ENCODE peak calls at places on chromosomes 4 and X, in nine cellular contexts. B, W, X, C, V, S, E, H and D are unnamed samples.

GRCh38 chr4:1026115-1026514 is 14.7 kb downstream of the FGFRL1 start:
- DNase-seq in B (peak), W (peak), X (no peak), C (no peak), V (no peak), S (peak), E (no peak), H (no peak), D (peak)

GRCh38 chr4:52836653-52837052 is 25.5 kb upstream of the RASL11B start:
- DNase-seq in B (no peak), W (no peak), X (no peak), C (no peak), V (no peak), S (no peak), E (no peak), H (no peak), D (no peak)

GRCh38 chr4:75002381-75002780 is 69.5 kb downstream of the PARM1 start:
- DNase-seq in B (no peak), W (no peak), X (no peak), C (no peak), V (no peak), S (no peak), E (no peak), H (no peak), D (no peak)

GRCh38 chrX:17564689-17565409 is 172.4 kb upstream of the SCML1 start:
- DNase-seq in B (no peak), W (no peak), X (no peak), C (no peak), V (no peak), S (peak), E (peak), H (no peak), D (no peak)

GRCh38 chr4:127162741-127163140 is 470.0 kb upstream of the INTU start:
- DNase-seq in B (peak), W (no peak), X (no peak), C (no peak), V (no peak), S (no peak), E (no peak), H (no peak), D (no peak)

GRCh38 chrX:10325606-10326005 is 168.8 kb downstream of the CLCN4 start:
- DNase-seq in B (peak), W (no peak), X (no peak), C (no peak), V (no peak), S (no peak), E (no peak), H (no peak), D (no peak)

GRCh38 chr4:84952004-84952403 is 14.5 kb downstream of the WDFY3 start:
- DNase-seq in B (peak), W (no peak), X (peak), C (no peak), V (peak), S (peak), E (peak), H (no peak), D (no peak)

GRCh38 chr4:6201580-6202091 is 1.3 kb upstream of the JAKMIP1 start:
- DNase-seq in B (no peak), W (no peak), X (no peak), C (no peak), V (no peak), S (no peak), E (no peak), H (peak), D (no peak)

GRCh38 chr4:187183826-187184225 is 460.2 kb upstream of the FAT1 start:
- DNase-seq in B (no peak), W (no peak), X (no peak), C (no peak), V (no peak), S (no peak), E (no peak), H (no peak), D (no peak)

GRCh38 chr4:110344165-110344564 is 131.8 kb upstream of the ENPEP start:
- DNase-seq in B (no peak), W (no peak), X (peak), C (no peak), V (peak), S (no peak), E (no peak), H (no peak), D (no peak)

GRCh38 chr4:149555146-149555545 is 260.5 kb downstream of the IQCM start:
- DNase-seq in B (no peak), W (no peak), X (no peak), C (no peak), V (no peak), S (no peak), E (no peak), H (no peak), D (no peak)

GRCh38 chrX:49269010-49269767 is 404 bp upstream of the PPP1R3F start:
- DNase-seq in B (peak), W (peak), X (peak), C (peak), V (peak), S (peak), E (peak), H (peak), D (peak)
- TF ChIP-seq POLR2A in B (peak), W (no peak), X (no peak), C (peak), V (peak), S (peak), E (no peak), H (no peak), D (peak)

DNA sequence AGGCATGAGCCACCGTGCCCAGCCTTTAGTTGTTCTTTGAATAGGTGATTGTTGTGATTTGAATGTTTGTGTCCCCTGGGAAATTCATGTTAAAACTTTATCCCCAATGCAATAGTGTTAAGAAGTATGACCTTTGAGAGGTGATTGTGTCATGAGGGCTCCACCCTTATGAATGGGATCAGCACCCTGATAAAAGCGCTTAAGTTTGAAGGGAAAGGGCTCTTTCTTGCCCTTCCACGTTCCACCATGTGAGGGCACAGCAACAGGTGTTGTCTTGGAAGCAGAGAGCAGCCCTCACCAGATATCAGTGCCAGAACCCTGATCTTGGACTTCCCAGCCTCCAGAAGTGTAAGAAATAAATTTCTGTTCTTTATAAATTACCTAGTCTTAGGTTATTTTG is 33.7 kb upstream of the RP2 start:
- DNase-seq in B (no peak), W (no peak), X (no peak), C (no peak), V (no peak), S (no peak), E (no peak), H (no peak), D (no peak)
- TF ChIP-seq CTCF in B (peak), W (no peak), X (peak), C (no peak), V (peak), S (no peak), E (no peak), H (no peak), D (peak)

GRCh38 chrX:85003655-85004244 is at the start of gene APOOL:
- DNase-seq in B (peak), W (peak), X (peak), C (peak), V (peak), S (peak), E (peak), H (peak), D (peak)
- TF ChIP-seq POLR2A in B (no peak), W (no peak), X (no peak), C (no peak), V (peak), S (no peak), E (no peak), H (no peak), D (no peak)

GRCh38 chr4:123401466-123402175 is 5.0 kb downstream of the SPRY1 start:
- DNase-seq in B (no peak), W (no peak), X (no peak), C (no peak), V (no peak), S (no peak), E (no peak), H (no peak), D (no peak)

GRCh38 chr4:123403205-123403604 is 6.6 kb downstream of the SPRY1 start:
- DNase-seq in B (no peak), W (no peak), X (no peak), C (no peak), V (no peak), S (no peak), E (no peak), H (no peak), D (no peak)

GRCh38 chr4:123406862-123407261 is 10.3 kb downstream of the SPRY1 start:
- DNase-seq in B (no peak), W (no peak), X (no peak), C (no peak), V (no peak), S (no peak), E (no peak), H (no peak), D (no peak)

GRCh38 chr4:123408471-123409084 is 12.0 kb downstream of the SPRY1 start:
- DNase-seq in B (no peak), W (no peak), X (no peak), C (no peak), V (no peak), S (no peak), E (no peak), H (no peak), D (no peak)

DNA sequence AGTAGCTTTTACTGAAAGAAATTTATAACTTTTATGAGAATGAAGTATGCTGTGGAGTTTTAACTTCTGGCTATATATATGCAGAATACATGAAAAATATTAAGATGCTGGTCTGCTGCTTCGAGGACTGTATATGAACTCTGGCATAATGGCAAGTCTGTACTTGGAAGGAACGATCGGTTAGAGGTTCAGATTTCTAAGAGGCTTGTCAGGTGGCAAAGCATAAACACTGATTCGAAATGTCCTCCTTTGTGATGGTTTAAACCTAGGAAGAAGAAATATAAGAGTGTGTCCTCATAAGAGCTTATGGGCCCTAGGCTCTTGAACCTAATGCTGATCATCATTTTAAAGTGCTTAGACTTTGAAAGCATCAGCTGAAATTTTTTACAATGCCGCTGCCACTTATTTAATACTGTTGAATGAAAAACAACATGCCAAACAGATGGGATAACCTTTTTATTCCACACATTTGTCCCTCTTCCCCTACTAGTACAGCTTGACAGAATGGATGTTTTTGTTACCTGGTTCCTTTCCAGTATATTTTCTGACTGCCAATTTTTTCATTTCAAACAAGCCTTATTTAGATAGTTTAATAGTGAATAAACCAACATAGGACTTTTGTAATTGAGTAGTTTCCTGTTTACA is 8.7 kb downstream of the SPRY1 start:
- DNase-seq in B (no peak), W (no peak), X (no peak), C (no peak), V (no peak), S (no peak), E (no peak), H (no peak), D (no peak)
- TF ChIP-seq CTCF in B (no peak), W (no peak), X (no peak), C (no peak), V (no peak), S (no peak), E (no peak), H (no peak), D (no peak)

GRCh38 chrX:12919620-12920019 is 13.2 kb downstream of the TLR8 start:
- DNase-seq in B (no peak), W (no peak), X (no peak), C (no peak), V (no peak), S (no peak), E (no peak), H (no peak), D (no peak)

GRCh38 chrX:12921886-12922599 is 15.6 kb downstream of the TLR8 start:
- DNase-seq in B (no peak), W (no peak), X (no peak), C (no peak), V (no peak), S (no peak), E (no peak), H (no peak), D (no peak)

GRCh38 chrX:12917753-12918152 is 11.3 kb downstream of the TLR8 start:
- DNase-seq in B (no peak), W (no peak), X (no peak), C (no peak), V (no peak), S (no peak), E (no peak), H (no peak), D (no peak)

GRCh38 chrX:12920990-12921389 is 14.6 kb downstream of the TLR8 start:
- DNase-seq in B (no peak), W (no peak), X (no peak), C (no peak), V (no peak), S (no peak), E (no peak), H (no peak), D (no peak)

GRCh38 chrX:12919051-12919450 is 12.6 kb downstream of the TLR8 start:
- DNase-seq in B (no peak), W (no peak), X (no peak), C (no peak), V (no peak), S (no peak), E (no peak), H (no peak), D (no peak)
- TF ChIP-seq POLR2A in B (no peak), W (no peak), X (no peak), C (no peak), V (no peak), S (no peak), E (no peak), H (no peak), D (no peak)

GRCh38 chrX:138775501-138775900 is 64.0 kb upstream of the FGF13 start:
- DNase-seq in B (peak), W (no peak), X (no peak), C (no peak), V (peak), S (no peak), E (no peak), H (no peak), D (no peak)
- TF ChIP-seq CTCF in B (peak), W (no peak), X (peak), C (no peak), V (peak), S (no peak), E (no peak), H (peak), D (peak)

GRCh38 chr4:23890369-23891063 is 669 bp upstream of the PPARGC1A start:
- DNase-seq in B (no peak), W (no peak), X (no peak), C (no peak), V (no peak), S (no peak), E (no peak), H (no peak), D (no peak)

GRCh38 chr4:23889814-23890269 is at the start of gene PPARGC1A:
- DNase-seq in B (peak), W (no peak), X (no peak), C (peak), V (no peak), S (peak), E (peak), H (no peak), D (peak)

GRCh38 chr4:23888421-23889319 is 1.2 kb downstream of the PPARGC1A start:
- DNase-seq in B (peak), W (no peak), X (no peak), C (peak), V (no peak), S (peak), E (no peak), H (no peak), D (peak)

GRCh38 chr4:23887989-23888388 is 1.9 kb downstream of the PPARGC1A start:
- DNase-seq in B (no peak), W (no peak), X (no peak), C (no peak), V (no peak), S (no peak), E (no peak), H (no peak), D (peak)

DNA sequence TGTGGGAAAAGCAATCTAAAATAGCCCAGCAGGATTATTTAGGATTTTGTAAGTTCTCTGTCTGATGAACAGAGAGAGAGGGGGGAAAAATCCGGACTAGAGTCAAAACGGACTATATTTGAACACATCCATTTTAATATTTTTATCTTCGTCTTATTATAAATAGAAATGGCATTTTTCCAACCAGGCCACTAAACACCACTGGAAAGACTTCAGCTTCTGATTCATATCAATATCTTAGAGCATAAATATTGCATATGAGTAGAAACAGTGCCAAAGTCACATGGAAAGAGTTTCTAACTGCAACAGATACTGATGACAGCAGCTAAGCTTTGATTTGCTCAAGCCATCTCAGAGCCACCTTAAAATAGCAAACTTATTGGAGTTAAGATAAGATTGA is 479 bp downstream of the PPARGC1A start:
- DNase-seq in B (no peak), W (no peak), X (no peak), C (no peak), V (no peak), S (no peak), E (no peak), H (no peak), D (no peak)
- TF ChIP-seq POLR2A in B (no peak), W (no peak), X (no peak), C (no peak), V (no peak), S (no peak), E (no peak), H (no peak), D (no peak)

GRCh38 chr4:3783691-3784306 is 17.6 kb downstream of the ADRA2C start:
- DNase-seq in B (no peak), W (no peak), X (no peak), C (no peak), V (peak), S (no peak), E (no peak), H (no peak), D (no peak)
- TF ChIP-seq CTCF in B (peak), W (no peak), X (peak), C (no peak), V (peak), S (no peak), E (no peak), H (peak), D (peak)